ENCODE peak calls at places on chromosomes 6 and 20, in nine cellular contexts. F is amniotic stem cell, E is AG09319, Q is iris pigment epithelial cell, J is brain microvascular endothelial cell, G is kidney, D is GM23248, M is amniotic epithelial cell, I is fibroblast of mammary gland. X is an unnamed sample.
A peak's percentile ranks its signal among the peaks of the same experiment; 100 is the strongest.

GRCh38 chr6:105097288-105097687 is 82.5 kb downstream of the POPDC3 start:
- DNase-seq in F (no peak), E (no peak), Q (no peak), J (no peak), G (peak; percentile 83), D (no peak), M (no peak), I (no peak), X (no peak)

GRCh38 chr6:20875369-20875963 is 341.2 kb downstream of the CDKAL1 start:
- DNase-seq in F (no peak), E (no peak), Q (peak; percentile 68), J (peak; percentile 62), G (no peak), D (peak; percentile 38), M (peak; percentile 41), I (peak; percentile 58), X (peak; percentile 64)

GRCh38 chr6:52909131-52909530 is 367 bp downstream of the GSTA3 start:
- DNase-seq in F (no peak), E (no peak), Q (no peak), J (no peak), G (no peak), D (peak; percentile 45), M (no peak), I (peak; percentile 24), X (no peak)

GRCh38 chr20:45969712-45970634 is 2.0 kb downstream of the ZNF335 start:
- DNase-seq in F (no peak), E (no peak), Q (peak; percentile 67), J (peak; percentile 55), G (peak; percentile 30), D (peak; percentile 85), M (peak; percentile 58), I (peak; percentile 76), X (peak; percentile 73)

GRCh38 chr20:45347936-45348809 is at the start of gene SDC4:
- DNase-seq in F (peak; percentile 45), E (no peak), Q (peak; percentile 62), J (no peak), G (peak; percentile 95), D (peak; percentile 88), M (peak; percentile 40), I (peak; percentile 45), X (peak; percentile 49)

GRCh38 chr6:38187285-38187684 is 367.8 kb downstream of the ZFAND3 start:
- DNase-seq in F (no peak), E (no peak), Q (no peak), J (no peak), G (no peak), D (no peak), M (no peak), I (no peak), X (no peak)

GRCh38 chr20:584375-585301 is 25.5 kb downstream of the TCF15 start:
- DNase-seq in F (no peak), E (no peak), Q (peak; percentile 11), J (no peak), G (no peak), D (peak; percentile 27), M (peak; percentile 24), I (peak; percentile 8), X (no peak)

GRCh38 chr6:36028887-36029324 is 1.3 kb downstream of the MAPK14 start:
- DNase-seq in F (peak; percentile 34), E (no peak), Q (peak; percentile 84), J (peak; percentile 69), G (peak; percentile 87), D (peak; percentile 92), M (peak; percentile 89), I (peak; percentile 84), X (peak; percentile 84)

GRCh38 chr20:57374931-57375651 is 16.1 kb upstream of the RBM38 start:
- DNase-seq in F (no peak), E (no peak), Q (no peak), J (no peak), G (peak; percentile 66), D (no peak), M (no peak), I (no peak), X (no peak)

GRCh38 chr6:2938632-2939083 is 32.7 kb downstream of the SERPINB6 start:
- DNase-seq in F (no peak), E (no peak), Q (no peak), J (no peak), G (no peak), D (no peak), M (no peak), I (no peak), X (no peak)

GRCh38 chr6:130517444-130517931 is 151.7 kb downstream of the TMEM200A start:
- DNase-seq in F (no peak), E (no peak), Q (no peak), J (no peak), G (no peak), D (peak; percentile 46), M (no peak), I (peak; percentile 28), X (peak; percentile 20)

GRCh38 chr20:5504061-5504739 is 187.4 kb upstream of the PROKR2 start:
- DNase-seq in F (no peak), E (peak; percentile 7), Q (peak; percentile 40), J (peak; percentile 10), G (peak; percentile 81), D (peak; percentile 75), M (peak; percentile 12), I (peak; percentile 70), X (peak; percentile 44)

GRCh38 chr6:36355819-36356218 is 19.1 kb upstream of the BNIP5 start:
- DNase-seq in F (no peak), E (no peak), Q (peak; percentile 39), J (no peak), G (no peak), D (no peak), M (peak; percentile 83), I (no peak), X (no peak)

GRCh38 chr6:79574636-79575035 is 37.4 kb upstream of the LCA5 start:
- DNase-seq in F (no peak), E (no peak), Q (peak; percentile 92), J (peak; percentile 86), G (no peak), D (peak; percentile 52), M (peak; percentile 73), I (peak; percentile 68), X (peak; percentile 87)

GRCh38 chr6:31383149-31383548 is 20.2 kb upstream of the MICA start:
- DNase-seq in F (no peak), E (no peak), Q (peak; percentile 77), J (peak; percentile 13), G (no peak), D (peak; percentile 88), M (peak; percentile 75), I (peak; percentile 57), X (no peak)

GRCh38 chr6:1313755-1314503 is 2.0 kb downstream of the FOXQ1 start:
- DNase-seq in F (no peak), E (no peak), Q (peak; percentile 25), J (no peak), G (peak; percentile 85), D (peak; percentile 47), M (no peak), I (no peak), X (no peak)

GRCh38 chr6:14763139-14763538 is 482.7 kb upstream of the JARID2 start:
- DNase-seq in F (no peak), E (peak; percentile 35), Q (peak; percentile 76), J (peak; percentile 19), G (no peak), D (peak; percentile 60), M (peak; percentile 48), I (peak; percentile 81), X (no peak)

GRCh38 chr6:155103816-155104366 is 108.8 kb downstream of the TIAM2 start:
- DNase-seq in F (no peak), E (no peak), Q (peak; percentile 48), J (peak; percentile 51), G (no peak), D (peak; percentile 47), M (peak; percentile 43), I (peak; percentile 49), X (no peak)

GRCh38 chr6:15304337-15305078 is 58.6 kb downstream of the JARID2 start:
- DNase-seq in F (no peak), E (no peak), Q (no peak), J (no peak), G (no peak), D (no peak), M (no peak), I (no peak), X (no peak)

GRCh38 chr20:51354191-51354768 is 188.2 kb downstream of the NFATC2 start:
- DNase-seq in F (peak; percentile 60), E (no peak), Q (peak; percentile 70), J (peak; percentile 88), G (no peak), D (peak; percentile 76), M (no peak), I (peak; percentile 77), X (peak; percentile 93)

GRCh38 chr20:16293590-16293989 is 279.7 kb downstream of the KIF16B start:
- DNase-seq in F (no peak), E (no peak), Q (peak; percentile 72), J (no peak), G (no peak), D (peak; percentile 23), M (peak; percentile 45), I (peak; percentile 71), X (no peak)

GRCh38 chr20:12287575-12287974 is 369.9 kb downstream of the BTBD3 start:
- DNase-seq in F (no peak), E (no peak), Q (peak; percentile 3), J (no peak), G (no peak), D (no peak), M (peak; percentile 15), I (no peak), X (no peak)

GRCh38 chr6:158328446-158328845 is 16.2 kb downstream of the TULP4 start:
- DNase-seq in F (no peak), E (no peak), Q (no peak), J (no peak), G (no peak), D (no peak), M (no peak), I (no peak), X (no peak)

GRCh38 chr6:42637681-42638080 is 73.9 kb downstream of the UBR2 start:
- DNase-seq in F (no peak), E (no peak), Q (no peak), J (no peak), G (no peak), D (no peak), M (no peak), I (no peak), X (no peak)

GRCh38 chr20:64145458-64146300 is 18.6 kb upstream of the MYT1 start:
- DNase-seq in F (no peak), E (no peak), Q (no peak), J (no peak), G (no peak), D (no peak), M (no peak), I (no peak), X (no peak)

GRCh38 chr20:20761302-20761701 is 48.9 kb upstream of the RALGAPA2 start:
- DNase-seq in F (no peak), E (no peak), Q (no peak), J (no peak), G (no peak), D (no peak), M (no peak), I (no peak), X (no peak)

GRCh38 chr20:60192351-60192750 is 234.1 kb downstream of the CDH26 start:
- DNase-seq in F (no peak), E (no peak), Q (no peak), J (no peak), G (no peak), D (peak; percentile 55), M (no peak), I (peak; percentile 31), X (no peak)